ENCODE peak calls at places on chromosomes 6 and 20, in ten cellular contexts. C is ovary, E is stomach, W is spleen, J is right lobe of liver, T is adrenal gland, V is sigmoid colon, F is Peyer's patch, K is gastrocnemius medialis, U is heart left ventricle. S is an unnamed sample.

GRCh38 chr6:12422848-12423247 is 132.7 kb downstream of the EDN1 start:
- DNase-seq in F (no peak), J (no peak), W (no peak), E (no peak), K (no peak), C (no peak), V (no peak), T (no peak), U (no peak), S (peak; percentile 84)

GRCh38 chr6:90003069-90003800 is 109.0 kb downstream of the GJA10 start:
- DNase-seq in J (no peak), T (no peak), E (no peak), V (no peak), K (no peak), F (no peak), C (no peak), U (no peak), W (no peak), S (no peak)

GRCh38 chr20:50303573-50304500 is 113.2 kb downstream of the CEBPB start:
- DNase-seq in E (peak; percentile 84), K (peak; percentile 49), W (peak; percentile 66), C (peak; percentile 86), U (peak; percentile 91), T (peak; percentile 86), V (peak; percentile 96), J (peak; percentile 90), F (peak; percentile 77), S (peak; percentile 96)

GRCh38 chr20:62887860-62888239 is 26.2 kb upstream of the TCFL5 start:
- DNase-seq in T (no peak), U (no peak), E (no peak), J (no peak), C (no peak), K (no peak), V (no peak), W (no peak), F (no peak), S (no peak)

GRCh38 chr6:115901896-115902295 is 158.8 kb downstream of the FRK start:
- DNase-seq in E (no peak), F (no peak), U (no peak), V (no peak), J (no peak), T (no peak), W (no peak), K (no peak), C (no peak), S (no peak)

GRCh38 chr6:135128268-135128914 is 52.7 kb upstream of the MYB start:
- DNase-seq in J (no peak), K (no peak), W (no peak), T (no peak), V (no peak), C (no peak), E (no peak), U (no peak), F (no peak), S (no peak)

GRCh38 chr20:63150911-63151531 is 64.9 kb downstream of the YTHDF1 start:
- DNase-seq in K (no peak), E (no peak), T (no peak), W (peak; percentile 58), C (no peak), V (no peak), J (no peak), U (no peak), F (no peak), S (no peak)

GRCh38 chr6:167047554-167047953 is 48.4 kb downstream of the CEP43 start:
- DNase-seq in V (no peak), W (peak; percentile 92), U (peak; percentile 41), C (no peak), F (no peak), J (no peak), T (no peak), E (peak; percentile 43), K (no peak), S (no peak)

GRCh38 chr6:85641916-85642773 is 541 bp downstream of the SYNCRIP start:
- DNase-seq in V (peak; percentile 79), T (peak; percentile 63), U (peak; percentile 68), J (peak; percentile 62), C (peak; percentile 71), E (peak; percentile 48), F (peak; percentile 73), K (peak; percentile 58), W (peak; percentile 95), S (peak; percentile 93)
- TF ChIP-seq CTCF in V (peak; percentile 28), T (no peak), U (no peak), J (no peak), C (no peak), E (no peak), F (peak; percentile 21), K (peak; percentile 16), W (no peak), S (no peak)

GRCh38 chr6:125985522-125985921 is 818 bp upstream of the TRMT11 start:
- DNase-seq in V (no peak), T (no peak), E (no peak), C (no peak), W (no peak), K (no peak), J (no peak), U (no peak), F (no peak), S (no peak)

GRCh38 chr6:125985967-125986294 is 409 bp upstream of the TRMT11 start:
- DNase-seq in J (no peak), F (no peak), K (no peak), V (no peak), U (no peak), W (no peak), E (no peak), C (no peak), T (no peak), S (no peak)

GRCh38 chr6:125986956-125987617 is 747 bp downstream of the TRMT11 start:
- DNase-seq in F (no peak), C (no peak), V (no peak), K (no peak), T (no peak), U (no peak), W (no peak), E (no peak), J (no peak), S (no peak)

GRCh38 chr6:125988280-125988679 is 1.9 kb downstream of the TRMT11 start:
- DNase-seq in E (no peak), J (no peak), F (no peak), T (no peak), V (no peak), K (no peak), C (no peak), W (no peak), U (no peak), S (no peak)

DNA sequence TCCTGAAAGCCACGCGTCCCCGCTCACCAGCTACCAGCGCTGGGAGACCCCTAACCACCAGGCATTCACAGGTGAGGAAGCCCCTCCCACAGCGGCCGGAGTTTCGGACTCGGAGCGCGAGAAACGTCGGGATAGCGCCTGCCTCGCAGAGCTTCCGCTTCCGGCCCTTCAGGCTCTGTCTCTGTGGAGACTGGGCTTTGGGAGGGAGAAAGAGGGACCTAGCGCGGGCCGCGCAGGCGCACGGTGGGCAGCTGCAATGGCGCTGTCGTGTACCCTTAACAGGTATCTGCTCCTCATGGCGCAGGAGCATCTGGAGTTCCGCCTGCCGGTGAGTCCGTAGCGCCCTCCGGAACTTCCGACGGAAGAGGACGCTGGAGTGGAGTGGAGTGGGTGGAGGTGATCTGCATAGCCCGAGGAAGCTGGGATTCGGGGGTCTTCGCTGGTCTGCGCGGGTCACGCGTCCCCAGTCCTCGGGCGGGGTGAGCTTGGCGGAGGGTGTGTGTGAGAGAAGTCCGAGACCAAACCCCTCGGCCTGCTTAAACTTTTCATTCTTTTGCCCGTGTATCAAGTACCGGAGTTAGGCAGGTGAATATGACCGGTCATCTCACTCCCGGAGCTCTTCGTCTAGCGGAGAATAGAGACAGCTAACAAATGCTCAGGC is at the start of gene TRMT11:
- DNase-seq in F (peak; percentile 88), T (peak; percentile 92), W (peak; percentile 94), C (peak; percentile 87), V (peak; percentile 93), E (peak; percentile 90), J (peak; percentile 91), K (peak; percentile 73), U (peak; percentile 92), S (peak; percentile 96)
- TF ChIP-seq POLR2A in F (peak; percentile 74), T (peak; percentile 84), W (no peak), C (peak; percentile 81), V (peak; percentile 63), E (no peak), J (peak; percentile 94), K (peak; percentile 44), U (peak; percentile 61), S (no peak)

GRCh38 chr6:26362836-26363220 is 2.2 kb upstream of the BTN3A2 start:
- DNase-seq in U (no peak), F (no peak), T (no peak), J (no peak), E (no peak), C (no peak), W (no peak), V (no peak), K (no peak), S (no peak)

GRCh38 chr6:26366504-26366903 is 1.5 kb downstream of the BTN3A2 start:
- DNase-seq in J (no peak), F (no peak), W (no peak), C (no peak), E (no peak), K (no peak), V (no peak), T (no peak), U (no peak), S (no peak)

GRCh38 chr6:26362093-26362835 is 2.7 kb upstream of the BTN3A2 start:
- DNase-seq in U (no peak), E (no peak), K (no peak), T (no peak), W (no peak), C (no peak), F (no peak), J (no peak), V (no peak), S (no peak)

GRCh38 chr6:26365633-26365995 is 616 bp downstream of the BTN3A2 start:
- DNase-seq in V (no peak), C (no peak), J (no peak), T (no peak), W (no peak), U (no peak), K (no peak), E (no peak), F (no peak), S (no peak)

DNA sequence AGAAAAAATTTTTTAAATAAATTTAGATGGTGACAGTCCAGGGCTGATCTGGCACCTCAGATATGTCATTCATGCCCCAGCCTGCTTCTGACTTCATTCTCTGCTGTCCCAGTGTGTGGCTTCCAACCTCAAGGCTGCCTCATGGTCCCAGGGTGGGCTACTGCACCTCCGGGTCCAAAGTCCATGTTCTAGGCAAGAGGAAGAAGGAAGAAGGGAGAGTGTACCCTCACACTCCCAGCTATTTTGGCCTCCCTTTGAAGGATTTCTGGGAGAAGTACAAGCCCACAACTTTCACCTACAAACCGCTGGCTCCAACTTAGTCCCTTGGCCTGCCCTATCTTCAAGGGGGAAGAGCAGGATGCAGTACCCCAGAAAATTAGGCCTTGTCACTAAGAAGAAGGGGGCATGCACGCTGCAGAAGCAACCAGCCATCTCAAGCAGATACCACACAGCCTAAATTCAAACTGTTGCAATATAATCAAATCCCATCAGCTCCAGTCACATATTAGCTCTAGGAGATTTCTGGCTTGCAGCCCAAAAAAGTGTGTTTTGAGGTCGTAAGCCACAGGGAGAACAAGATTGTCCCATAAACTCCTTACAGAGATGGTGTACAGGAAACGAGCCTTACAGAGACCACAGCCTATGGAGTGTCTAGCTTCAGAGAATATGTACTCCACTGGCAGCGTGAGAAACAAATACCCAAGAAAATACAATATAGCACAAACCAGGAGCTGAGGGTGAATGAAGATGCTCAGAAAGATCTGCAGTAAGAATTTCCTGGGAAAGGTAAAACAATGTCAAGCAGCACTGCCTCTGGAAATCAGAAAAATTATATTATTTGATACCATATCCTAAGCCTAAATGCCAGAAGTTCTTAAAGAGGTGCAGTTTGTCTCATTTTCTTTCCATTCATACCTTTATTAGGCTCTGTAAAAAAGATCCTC is 844 bp upstream of the BTN3A2 start:
- DNase-seq in J (no peak), E (no peak), T (no peak), V (no peak), U (no peak), K (no peak), W (no peak), C (no peak), F (no peak), S (no peak)
- H3K4me3 ChIP-seq in J (peak overlapping the region; percentile 66), E (peak overlapping the region; percentile 60), T (no peak overlapping the region), V (peak overlapping the region; percentile 50), U (peak overlapping the region; percentile 42), K (peak overlapping the region; percentile 69), W (peak overlapping the region; percentile 65), C (peak overlapping the region; percentile 58), F (peak overlapping the region; percentile 56), S (no peak overlapping the region)

DNA sequence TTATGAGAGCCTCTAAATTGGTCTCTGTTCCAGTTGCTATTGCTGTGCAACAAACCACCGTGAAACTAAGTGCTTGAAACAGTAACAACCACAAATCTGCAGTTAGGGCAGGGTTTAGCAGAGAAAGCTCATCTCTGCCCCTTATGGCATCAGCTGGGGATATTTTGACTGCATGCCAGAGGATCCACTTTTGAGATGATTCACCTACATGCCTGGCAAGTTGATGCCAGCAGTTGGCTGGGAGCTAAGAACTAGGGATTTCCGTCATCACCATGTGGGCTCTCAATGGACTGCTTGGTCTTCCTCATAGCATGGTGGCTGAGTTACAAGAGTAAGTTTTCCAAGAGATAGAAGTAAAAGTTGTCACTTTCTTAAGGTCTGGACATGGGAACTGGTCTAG is 35.1 kb downstream of the PLCB4 start:
- DNase-seq in C (no peak), F (no peak), J (no peak), V (no peak), T (no peak), W (no peak), K (no peak), E (no peak), U (no peak), S (no peak)
- TF ChIP-seq CTCF in C (no peak), F (no peak), J (no peak), V (no peak), T (no peak), W (no peak), K (no peak), E (no peak), U (no peak), S (no peak)

S was measured in lower leg skin.